ENCODE peak calls at places on chromosomes 5 and 9, in nine cellular contexts. I is stimulated activated CD8-positive, alpha-beta memory T cell treated with anti-CD3 and anti-CD28 coated beads, Interleukin-7, amount 100 ng/mL, for 48 hours; W is activated naive CD4-positive, alpha-beta T cell treated with anti-CD3 and anti-CD28 coated beads, Interleukin-2, amount 10 ng/mL, durations not matched to agents 7 days and 5 days; F is uterus; Z is WERI-Rb-1; C is GM13976; B is kidney tubule cell; N is brain microvascular endothelial cell; S is GDM1. D is an unnamed sample.
A peak's percentile ranks its signal among the peaks of the same experiment; 100 is the strongest.

GRCh38 chr9:114515528-114515927 is 10.3 kb upstream of the WHRN start:
- DNase-seq in I (no peak), W (no peak), F (no peak), Z (no peak), C (no peak), B (no peak), N (no peak), S (no peak), D (no peak)

GRCh38 chr9:126830827-126831226 is 26.0 kb downstream of the ZBTB43 start:
- DNase-seq in I (no peak), W (no peak), F (no peak), Z (no peak), C (no peak), B (no peak), N (no peak), S (no peak), D (no peak)

GRCh38 chr9:116149844-116150243 is 3.7 kb upstream of the PAPPA start:
- DNase-seq in I (no peak), W (no peak), F (peak; percentile 33), Z (peak; percentile 70), C (peak; percentile 32), B (peak; percentile 48), N (no peak), S (no peak), D (no peak)

GRCh38 chr5:176570044-176570443 is 20.9 kb downstream of the CDHR2 start:
- DNase-seq in I (no peak), W (no peak), F (no peak), Z (no peak), C (no peak), B (no peak), N (no peak), S (no peak), D (no peak)

GRCh38 chr9:135033487-135033886 is 54.0 kb upstream of the OLFM1 start:
- DNase-seq in I (no peak), W (no peak), F (no peak), Z (no peak), C (no peak), B (no peak), N (no peak), S (no peak), D (no peak)

GRCh38 chr9:37936376-37936775 is 32.4 kb upstream of the SLC25A51 start:
- DNase-seq in I (no peak), W (no peak), F (no peak), Z (no peak), C (no peak), B (no peak), N (no peak), S (no peak), D (no peak)

GRCh38 chr9:78235296-78235770 is 542 bp upstream of the CEP78 start:
- DNase-seq in I (no peak), W (no peak), F (no peak), Z (no peak), C (peak; percentile 25), B (peak; percentile 34), N (peak; percentile 41), S (no peak), D (no peak)

GRCh38 chr9:137031904-137032639 is at the start of gene FUT7:
- DNase-seq in I (no peak), W (peak; percentile 44), F (no peak), Z (peak; percentile 55), C (no peak), B (no peak), N (no peak), S (peak; percentile 38), D (no peak)

GRCh38 chr9:136848393-136849037 is 694 bp upstream of the PHPT1 start:
- DNase-seq in I (no peak), W (peak; percentile 66), F (no peak), Z (no peak), C (peak; percentile 80), B (no peak), N (no peak), S (no peak), D (no peak)

GRCh38 chr5:127028822-127029457 is 1.4 kb downstream of the MARCHF3 start:
- DNase-seq in I (no peak), W (no peak), F (no peak), Z (peak; percentile 65), C (no peak), B (no peak), N (peak; percentile 56), S (peak; percentile 43), D (peak; percentile 6)

GRCh38 chr5:37774912-37775483 is 64.8 kb downstream of the GDNF start:
- DNase-seq in I (no peak), W (peak; percentile 47), F (no peak), Z (peak; percentile 38), C (peak; percentile 28), B (peak; percentile 38), N (peak; percentile 49), S (no peak), D (peak; percentile 2)

GRCh38 chr9:81737871-81738507 is 48.6 kb upstream of the TLE1 start:
- DNase-seq in I (no peak), W (no peak), F (no peak), Z (no peak), C (no peak), B (peak; percentile 100), N (peak; percentile 95), S (no peak), D (no peak)

GRCh38 chr5:68337235-68337634 is 121.7 kb downstream of the PIK3R1 start:
- DNase-seq in I (no peak), W (no peak), F (no peak), Z (no peak), C (no peak), B (no peak), N (no peak), S (no peak), D (no peak)

GRCh38 chr9:122126340-122127333 is 32.9 kb downstream of the NDUFA8 start:
- DNase-seq in I (no peak), W (no peak), F (no peak), Z (no peak), C (peak; percentile 23), B (peak; percentile 83), N (peak; percentile 36), S (no peak), D (no peak)

GRCh38 chr5:175741556-175741955 is 83.7 kb downstream of the HRH2 start:
- DNase-seq in I (no peak), W (no peak), F (no peak), Z (no peak), C (no peak), B (no peak), N (no peak), S (peak; percentile 34), D (no peak)

GRCh38 chr5:135040331-135041144 is 6.5 kb upstream of the PITX1 start:
- DNase-seq in I (no peak), W (no peak), F (no peak), Z (no peak), C (no peak), B (no peak), N (no peak), S (no peak), D (no peak)

GRCh38 chr9:35609001-35609819 is 4.1 kb downstream of the TESK1 start:
- DNase-seq in I (no peak), W (no peak), F (peak; percentile 16), Z (no peak), C (no peak), B (no peak), N (no peak), S (no peak), D (no peak)

GRCh38 chr5:72280655-72281069 is 39.4 kb downstream of the MRPS27 start:
- DNase-seq in I (no peak), W (peak; percentile 21), F (no peak), Z (peak; percentile 56), C (no peak), B (peak; percentile 26), N (peak; percentile 61), S (no peak), D (no peak)

GRCh38 chr5:113187879-113188278 is 211.3 kb downstream of the DCP2 start:
- DNase-seq in I (no peak), W (no peak), F (no peak), Z (no peak), C (no peak), B (no peak), N (no peak), S (no peak), D (no peak)

GRCh38 chr5:154873791-154874331 is 15.4 kb downstream of the CNOT8 start:
- DNase-seq in I (no peak), W (no peak), F (no peak), Z (no peak), C (no peak), B (no peak), N (no peak), S (no peak), D (no peak)

GRCh38 chr9:16652511-16653101 is 217.9 kb downstream of the BNC2 start:
- DNase-seq in I (no peak), W (no peak), F (no peak), Z (no peak), C (no peak), B (no peak), N (no peak), S (no peak), D (no peak)

D was measured in KG1.